ENCODE peak calls at places on chromosomes 12 and 14, in ten cellular contexts. I, P, R, E, Q, S, B, G, C and O are unnamed samples.

GRCh38 chr14:77342726-77343397 is 22.0 kb downstream of the GSTZ1 start:
- DNase-seq in I (no peak), P (no peak), R (no peak), E (no peak), Q (no peak), S (no peak), B (no peak), G (no peak), C (no peak), O (no peak)

GRCh38 chr12:96093543-96094196 is 58.3 kb upstream of the LTA4H start:
- DNase-seq in I (no peak), P (no peak), R (no peak), E (no peak), Q (no peak), S (no peak), B (no peak), G (no peak), C (no peak), O (no peak)

GRCh38 chr12:52026267-52026666 is 19.5 kb downstream of the TAMALIN start:
- DNase-seq in I (no peak), P (no peak), R (no peak), E (no peak), Q (no peak), S (no peak), B (no peak), G (no peak), C (no peak), O (no peak)

GRCh38 chr14:101972126-101972785 is 7.9 kb downstream of the DYNC1H1 start:
- DNase-seq in I (peak; percentile 99), P (no peak), R (peak; percentile 65), E (no peak), Q (no peak), S (no peak), B (no peak), G (peak; percentile 69), C (no peak), O (peak; percentile 82)

GRCh38 chr12:2958432-2959193 is 584 bp upstream of the TEAD4 start:
- DNase-seq in I (peak; percentile 71), P (no peak), R (peak; percentile 68), E (peak; percentile 40), Q (peak; percentile 33), S (no peak), B (peak; percentile 28), G (peak; percentile 84), C (no peak), O (no peak)

GRCh38 chr12:92466391-92467305 is 236.1 kb upstream of the PLEKHG7 start:
- DNase-seq in I (peak; percentile 40), P (no peak), R (no peak), E (no peak), Q (no peak), S (no peak), B (no peak), G (peak; percentile 47), C (peak; percentile 34), O (peak; percentile 40)

GRCh38 chr12:47270782-47271664 is 191.3 kb upstream of the AMIGO2 start:
- DNase-seq in I (peak; percentile 91), P (no peak), R (no peak), E (no peak), Q (no peak), S (no peak), B (no peak), G (no peak), C (no peak), O (no peak)

GRCh38 chr14:93047661-93048060 is 68.1 kb downstream of the ITPK1 start:
- DNase-seq in I (no peak), P (no peak), R (no peak), E (no peak), Q (no peak), S (no peak), B (no peak), G (no peak), C (no peak), O (no peak)

GRCh38 chr12:77133566-77133965 is 68.2 kb upstream of the E2F7 start:
- DNase-seq in I (peak; percentile 75), P (peak; percentile 41), R (peak; percentile 32), E (no peak), Q (no peak), S (peak; percentile 79), B (no peak), G (peak; percentile 32), C (no peak), O (no peak)

GRCh38 chr14:97453991-97454390 is 656.8 kb downstream of the VRK1 start:
- DNase-seq in I (no peak), P (no peak), R (no peak), E (no peak), Q (no peak), S (no peak), B (no peak), G (no peak), C (no peak), O (no peak)

GRCh38 chr12:112537710-112538396 is 119.1 kb downstream of the PTPN11 start:
- DNase-seq in I (no peak), P (no peak), R (no peak), E (no peak), Q (no peak), S (no peak), B (no peak), G (no peak), C (no peak), O (no peak)

GRCh38 chr12:106840217-106840616 is 65.7 kb downstream of the RIC8B start:
- DNase-seq in I (peak; percentile 58), P (no peak), R (peak; percentile 41), E (peak; percentile 86), Q (no peak), S (no peak), B (no peak), G (no peak), C (no peak), O (peak; percentile 24)

GRCh38 chr12:118645219-118645618 is 268.9 kb downstream of the SUDS3 start:
- DNase-seq in I (no peak), P (peak; percentile 44), R (peak; percentile 10), E (no peak), Q (no peak), S (peak; percentile 70), B (no peak), G (no peak), C (no peak), O (no peak)

GRCh38 chr12:52873832-52874572 is 25.2 kb upstream of the KRT78 start:
- DNase-seq in I (peak; percentile 92), P (peak; percentile 61), R (peak; percentile 40), E (peak; percentile 61), Q (peak; percentile 58), S (peak; percentile 85), B (no peak), G (peak; percentile 94), C (no peak), O (no peak)

GRCh38 chr14:90239139-90239538 is 17.2 kb upstream of the PSMC1 start:
- DNase-seq in I (peak; percentile 18), P (no peak), R (no peak), E (no peak), Q (no peak), S (no peak), B (no peak), G (no peak), C (no peak), O (no peak)

GRCh38 chr12:1661553-1662335 is 29.1 kb upstream of the ADIPOR2 start:
- DNase-seq in I (peak; percentile 89), P (peak; percentile 92), R (peak; percentile 89), E (peak; percentile 88), Q (peak; percentile 87), S (peak; percentile 88), B (peak; percentile 88), G (peak; percentile 95), C (peak; percentile 88), O (peak; percentile 93)

GRCh38 chr12:122051231-122051876 is 27.2 kb upstream of the MLXIP start:
- DNase-seq in I (no peak), P (no peak), R (no peak), E (no peak), Q (no peak), S (no peak), B (no peak), G (no peak), C (no peak), O (no peak)

GRCh38 chr12:15933751-15934150 is 22.6 kb downstream of the DERA start:
- DNase-seq in I (peak; percentile 57), P (no peak), R (no peak), E (no peak), Q (no peak), S (no peak), B (no peak), G (no peak), C (no peak), O (peak; percentile 10)

GRCh38 chr14:63564318-63564717 is 21.1 kb upstream of the PPP2R5E start:
- DNase-seq in I (no peak), P (no peak), R (no peak), E (no peak), Q (no peak), S (no peak), B (no peak), G (peak; percentile 42), C (no peak), O (no peak)

GRCh38 chr14:68386950-68387779 is 405.7 kb downstream of the ZFP36L1 start:
- DNase-seq in I (peak; percentile 74), P (no peak), R (no peak), E (no peak), Q (no peak), S (no peak), B (no peak), G (no peak), C (no peak), O (no peak)

GRCh38 chr14:32202468-32202865 is 602 bp downstream of the RNU6-8 start:
- DNase-seq in I (peak; percentile 62), P (no peak), R (no peak), E (peak; percentile 71), Q (no peak), S (no peak), B (no peak), G (no peak), C (no peak), O (no peak)

GRCh38 chr14:50573862-50574261 is 13.9 kb downstream of the ATL1 start:
- DNase-seq in I (no peak), P (no peak), R (no peak), E (no peak), Q (no peak), S (no peak), B (no peak), G (no peak), C (no peak), O (no peak)

GRCh38 chr12:32312049-32312670 is 87.2 kb upstream of the FGD4 start:
- DNase-seq in I (peak; percentile 63), P (no peak), R (peak; percentile 39), E (peak; percentile 38), Q (no peak), S (no peak), B (peak; percentile 5), G (no peak), C (no peak), O (no peak)

GRCh38 chr12:4664111-4664510 is 15.2 kb downstream of the NDUFA9 start:
- DNase-seq in I (peak; percentile 79), P (no peak), R (no peak), E (no peak), Q (no peak), S (no peak), B (no peak), G (no peak), C (no peak), O (no peak)

GRCh38 chr14:32635103-32635719 is 303.5 kb upstream of the NPAS3 start:
- DNase-seq in I (peak; percentile 74), P (no peak), R (no peak), E (no peak), Q (no peak), S (no peak), B (no peak), G (no peak), C (no peak), O (no peak)

GRCh38 chr14:53285064-53285463 is 131.9 kb upstream of the DDHD1 start:
- DNase-seq in I (no peak), P (no peak), R (no peak), E (no peak), Q (no peak), S (no peak), B (no peak), G (no peak), C (no peak), O (no peak)